ENCODE peak calls at places on chromosome 7, in four cellular contexts. N, L, Z and S are unnamed samples.

GRCh38 chr7:143048827-143049226 is 3.3 kb upstream of the OR6V1 start:
- DNase-seq in N (no peak), L (no peak), Z (no peak), S (no peak)

GRCh38 chr7:158957921-158958471 is 101.6 kb downstream of the DYNC2I1 start:
- DNase-seq in N (peak), L (no peak), Z (no peak), S (peak)

GRCh38 chr7:136528329-136528728 is 340.1 kb upstream of the CHRM2 start:
- DNase-seq in N (no peak), L (no peak), Z (no peak), S (no peak)

GRCh38 chr7:125871431-125871830 is 941.8 kb upstream of the POT1 start:
- DNase-seq in N (no peak), L (no peak), Z (no peak), S (no peak)

GRCh38 chr7:78601728-78602127 is 803.2 kb downstream of the PHTF2 start:
- DNase-seq in N (no peak), L (no peak), Z (no peak), S (no peak)

GRCh38 chr7:101466871-101467270 is 104.2 kb downstream of the COL26A1 start:
- DNase-seq in N (no peak), L (no peak), Z (no peak), S (no peak)

GRCh38 chr7:74364061-74364460 is 74.9 kb downstream of the CLIP2 start:
- DNase-seq in N (peak), L (peak), Z (peak), S (peak)

GRCh38 chr7:105985821-105986220 is 22.8 kb downstream of the CDHR3 start:
- DNase-seq in N (no peak), L (no peak), Z (no peak), S (no peak)

GRCh38 chr7:98212532-98213041 is 1.3 kb downstream of the BHLHA15 start:
- DNase-seq in N (peak), L (no peak), Z (no peak), S (no peak)

GRCh38 chr7:20543565-20543964 is 71.9 kb upstream of the ABCB5 start:
- DNase-seq in N (no peak), L (no peak), Z (no peak), S (no peak)

GRCh38 chr7:156731651-156732050 is 91.1 kb downstream of the RNF32 start:
- DNase-seq in N (no peak), L (no peak), Z (no peak), S (no peak)

GRCh38 chr7:127504715-127505114 is 80.7 kb downstream of the GCC1 start:
- DNase-seq in N (peak), L (peak), Z (peak), S (peak)

GRCh38 chr7:27547401-27547800 is 115.3 kb downstream of the HIBADH start:
- DNase-seq in N (no peak), L (no peak), Z (no peak), S (no peak)

GRCh38 chr7:94129443-94130140 is 125.4 kb upstream of the BET1 start:
- DNase-seq in N (no peak), L (peak), Z (no peak), S (no peak)

GRCh38 chr7:151954866-151955820 is 1.1 kb upstream of the GALNTL5 start:
- DNase-seq in N (no peak), L (no peak), Z (no peak), S (no peak)

GRCh38 chr7:47765373-47765979 is 182.8 kb downstream of the PKD1L1 start:
- DNase-seq in N (no peak), L (no peak), Z (no peak), S (no peak)

GRCh38 chr7:34109936-34110626 is 204.7 kb downstream of the BMPER start:
- DNase-seq in N (no peak), L (no peak), Z (no peak), S (no peak)
- TF ChIP-seq ELF4 in N (no peak), L (no peak), Z (no peak), S (no peak)

GRCh38 chr7:32253245-32253644 is 183.0 kb upstream of the PDE1C start:
- DNase-seq in N (no peak), L (no peak), Z (no peak), S (no peak)

GRCh38 chr7:32255036-32255435 is 184.8 kb upstream of the PDE1C start:
- DNase-seq in N (no peak), L (no peak), Z (no peak), S (no peak)

GRCh38 chr7:32251659-32252058 is 181.5 kb upstream of the PDE1C start:
- DNase-seq in N (no peak), L (no peak), Z (no peak), S (no peak)

GRCh38 chr7:32248505-32248904 is 178.3 kb upstream of the PDE1C start:
- DNase-seq in N (no peak), L (no peak), Z (no peak), S (no peak)

DNA sequence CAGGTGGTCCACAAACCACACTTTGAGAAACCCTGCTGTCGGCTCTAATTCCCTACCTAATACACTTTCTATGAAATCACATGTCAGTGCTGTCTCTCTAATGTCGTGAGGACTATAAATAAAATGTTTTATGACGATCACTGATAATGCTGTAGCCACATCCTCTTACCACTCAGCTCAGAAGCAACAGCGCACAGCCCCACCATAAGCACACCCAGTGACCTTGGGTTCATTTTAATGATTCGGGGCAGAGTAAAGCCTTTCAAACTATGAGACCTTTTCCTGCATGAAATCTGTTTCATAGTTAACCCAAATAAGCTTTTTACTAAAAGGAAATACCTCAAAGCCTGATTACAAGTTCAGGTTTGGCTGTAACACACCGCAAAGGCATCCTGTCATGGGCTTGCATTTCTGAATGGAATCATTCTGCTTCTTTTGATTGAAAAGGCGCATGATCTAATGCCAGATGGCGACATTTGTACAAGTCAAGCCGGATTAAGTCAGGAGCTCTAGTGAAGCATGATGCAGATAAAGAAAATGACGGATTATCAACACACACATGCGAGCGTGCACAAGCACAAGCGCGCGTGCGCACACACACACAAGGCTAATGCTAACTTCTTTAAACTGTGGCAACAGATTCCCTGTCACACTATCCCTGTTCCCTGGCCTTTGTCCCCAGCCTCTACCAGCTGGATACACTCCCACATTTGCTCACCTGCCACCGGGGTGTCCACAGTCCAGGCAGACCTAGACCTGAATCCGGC is 180.5 kb upstream of the PDE1C start:
- DNase-seq in N (no peak), L (no peak), Z (no peak), S (no peak)
- TF ChIP-seq ELF4 in N (no peak), L (no peak), Z (no peak), S (no peak)

GRCh38 chr7:100431286-100431735 is 1.7 kb downstream of the MEPCE start:
- DNase-seq in N (no peak), L (no peak), Z (no peak), S (no peak)
- TF ChIP-seq ELF4 in N (no peak), L (no peak), Z (no peak), S (no peak)

GRCh38 chr7:29335188-29336083 is 140.9 kb downstream of the CHN2 start:
- DNase-seq in N (no peak), L (no peak), Z (no peak), S (no peak)
- TF ChIP-seq ELF4 in N (no peak), L (no peak), Z (no peak), S (no peak)

DNA sequence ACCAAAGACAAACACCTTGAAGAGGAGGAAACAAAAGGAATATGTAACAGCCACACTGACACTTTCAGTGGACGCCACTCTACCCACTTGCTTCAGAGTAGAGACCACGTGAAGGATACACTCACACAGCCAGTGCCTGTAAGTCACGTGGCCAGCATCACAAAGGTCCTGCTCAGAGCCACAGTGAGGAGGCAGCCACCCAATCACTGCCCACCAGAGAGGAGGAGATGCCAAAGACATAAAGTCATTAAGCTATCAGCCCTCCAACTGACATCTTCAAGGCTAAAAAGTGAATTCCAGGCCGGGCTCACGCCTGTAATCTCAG is 39.6 kb downstream of the SLC37A3 start:
- DNase-seq in N (no peak), L (no peak), Z (no peak), S (no peak)
- TF ChIP-seq ELF4 in N (no peak), L (no peak), Z (no peak), S (no peak)

GRCh38 chr7:8441602-8442294 is 8.3 kb downstream of the NXPH1 start:
- DNase-seq in N (peak), L (no peak), Z (no peak), S (no peak)

GRCh38 chr7:8441106-8441590 is 7.7 kb downstream of the NXPH1 start:
- DNase-seq in N (peak), L (no peak), Z (no peak), S (no peak)

GRCh38 chr7:8442295-8442813 is 8.9 kb downstream of the NXPH1 start:
- DNase-seq in N (no peak), L (no peak), Z (no peak), S (no peak)

GRCh38 chr7:8442814-8443304 is 9.4 kb downstream of the NXPH1 start:
- DNase-seq in N (peak), L (no peak), Z (peak), S (peak)

GRCh38 chr7:8443871-8444756 is 10.7 kb downstream of the NXPH1 start:
- DNase-seq in N (peak), L (no peak), Z (no peak), S (no peak)
- TF ChIP-seq ELF4 in N (no peak), L (no peak), Z (no peak), S (no peak)

GRCh38 chr7:33639552-33640197 is 265.7 kb upstream of the BMPER start:
- DNase-seq in N (no peak), L (no peak), Z (no peak), S (no peak)
- TF ChIP-seq ELF4 in N (no peak), L (no peak), Z (no peak), S (no peak)

GRCh38 chr7:2220506-2220905 is 12.2 kb downstream of the MAD1L1 start:
- DNase-seq in N (no peak), L (no peak), Z (no peak), S (no peak)

GRCh38 chr7:2223321-2223720 is 9.4 kb downstream of the MAD1L1 start:
- DNase-seq in N (no peak), L (no peak), Z (no peak), S (no peak)

GRCh38 chr7:2224491-2224928 is 8.2 kb downstream of the MAD1L1 start:
- DNase-seq in N (no peak), L (no peak), Z (no peak), S (no peak)

GRCh38 chr7:2220954-2221353 is 11.8 kb downstream of the MAD1L1 start:
- DNase-seq in N (no peak), L (no peak), Z (no peak), S (no peak)

GRCh38 chr7:2222516-2222915 is 10.2 kb downstream of the MAD1L1 start:
- DNase-seq in N (no peak), L (no peak), Z (no peak), S (no peak)
- TF ChIP-seq ELF4 in N (no peak), L (no peak), Z (no peak), S (no peak)